ENCODE peak calls at places on chromosomes 3 and 15, in seven cellular contexts. F is naive thymus-derived CD8-positive, alpha-beta T cell; D is OCI-LY7; M is COR-L47; A is omental fat pad; Q is endothelial cell; G is AG08396. X is an unnamed sample.
A peak's percentile ranks its signal among the peaks of the same experiment; 100 is the strongest.

GRCh38 chr3:194727435-194728128 is 41.9 kb downstream of the FAM43A start:
- DNase-seq in F (no peak), D (no peak), M (no peak), A (no peak), Q (no peak), G (peak; percentile 40), X (no peak)

GRCh38 chr15:70099966-70100494 is 2.3 kb upstream of the TLE3 start:
- DNase-seq in F (no peak), D (peak; percentile 36), M (peak; percentile 28), A (no peak), Q (no peak), G (no peak), X (no peak)

GRCh38 chr15:101017041-101017754 is 98.0 kb downstream of the LRRK1 start:
- DNase-seq in F (no peak), D (peak; percentile 27), M (no peak), A (no peak), Q (peak; percentile 43), G (no peak), X (no peak)

GRCh38 chr3:194270627-194271458 is 80.3 kb downstream of the CPN2 start:
- DNase-seq in F (no peak), D (no peak), M (no peak), A (peak; percentile 21), Q (no peak), G (peak; percentile 57), X (no peak)

GRCh38 chr3:46065751-46066256 is 38.5 kb upstream of the XCR1 start:
- DNase-seq in F (no peak), D (no peak), M (no peak), A (no peak), Q (no peak), G (no peak), X (no peak)

GRCh38 chr3:187150599-187150998 is 11.3 kb upstream of the RPL39L start:
- DNase-seq in F (peak; percentile 24), D (peak; percentile 64), M (peak; percentile 18), A (no peak), Q (peak; percentile 18), G (no peak), X (no peak)

GRCh38 chr15:101039461-101039860 is 120.3 kb downstream of the LRRK1 start:
- DNase-seq in F (no peak), D (no peak), M (no peak), A (no peak), Q (no peak), G (no peak), X (no peak)

GRCh38 chr3:125609384-125609783 is 14.1 kb upstream of the OSBPL11 start:
- DNase-seq in F (no peak), D (no peak), M (no peak), A (no peak), Q (no peak), G (no peak), X (no peak)

GRCh38 chr15:40695469-40695910 is 516 bp downstream of the RAD51 start:
- DNase-seq in F (no peak), D (peak; percentile 63), M (no peak), A (no peak), Q (peak; percentile 28), G (peak; percentile 54), X (no peak)

X was measured in RCC 7860.